ENCODE peak calls at places on chromosomes 1 and 21, in nine cellular contexts. One of them, this sample, is unnamed.
A peak's percentile ranks its signal among the peaks of the same experiment; 100 is the strongest.

GRCh38 chr1:197519741-197520334 is 251.8 kb downstream of the CRB1 start:
- DNase-seq in MM.1S: peak; percentile 17
- DNase-seq in stimulated activated CD4-positive, alpha-beta T cell treated with anti-CD3 and anti-CD28 coated beads, Interleukin-1b, Interleukin-23, amount 100 ng/mL, for 1 hour: no peak
- DNase-seq in glutamatergic neuron: no peak
- DNase-seq in uterus: no peak
- DNase-seq in neural crest cell: no peak
- DNase-seq in frontal cortex: no peak
- DNase-seq in cardiac septum: no peak
- DNase-seq in posterior vena cava: no peak
- DNase-seq in this sample: no peak

GRCh38 chr1:191714810-191715209 is 443.5 kb upstream of the RGS18 start:
- DNase-seq in MM.1S: peak; percentile 20
- DNase-seq in stimulated activated CD4-positive, alpha-beta T cell treated with anti-CD3 and anti-CD28 coated beads, Interleukin-1b, Interleukin-23, amount 100 ng/mL, for 1 hour: no peak
- DNase-seq in glutamatergic neuron: no peak
- DNase-seq in uterus: no peak
- DNase-seq in neural crest cell: no peak
- DNase-seq in frontal cortex: no peak
- DNase-seq in cardiac septum: no peak
- DNase-seq in posterior vena cava: no peak
- DNase-seq in this sample: no peak

GRCh38 chr1:235948774-235949427 is 82.2 kb upstream of the LYST start:
- DNase-seq in MM.1S: no peak
- DNase-seq in stimulated activated CD4-positive, alpha-beta T cell treated with anti-CD3 and anti-CD28 coated beads, Interleukin-1b, Interleukin-23, amount 100 ng/mL, for 1 hour: no peak
- DNase-seq in glutamatergic neuron: no peak
- DNase-seq in uterus: no peak
- DNase-seq in neural crest cell: no peak
- DNase-seq in frontal cortex: no peak
- DNase-seq in cardiac septum: no peak
- DNase-seq in posterior vena cava: no peak
- DNase-seq in this sample: no peak

GRCh38 chr1:84117868-84118267 is 26.2 kb upstream of the PRKACB start:
- DNase-seq in MM.1S: no peak
- DNase-seq in stimulated activated CD4-positive, alpha-beta T cell treated with anti-CD3 and anti-CD28 coated beads, Interleukin-1b, Interleukin-23, amount 100 ng/mL, for 1 hour: no peak
- DNase-seq in glutamatergic neuron: no peak
- DNase-seq in uterus: no peak
- DNase-seq in neural crest cell: no peak
- DNase-seq in frontal cortex: no peak
- DNase-seq in cardiac septum: no peak
- DNase-seq in posterior vena cava: no peak
- DNase-seq in this sample: no peak

GRCh38 chr1:212109713-212110112 is 74.2 kb downstream of the DTL start:
- DNase-seq in MM.1S: no peak
- DNase-seq in stimulated activated CD4-positive, alpha-beta T cell treated with anti-CD3 and anti-CD28 coated beads, Interleukin-1b, Interleukin-23, amount 100 ng/mL, for 1 hour: no peak
- DNase-seq in glutamatergic neuron: no peak
- DNase-seq in uterus: no peak
- DNase-seq in neural crest cell: no peak
- DNase-seq in frontal cortex: no peak
- DNase-seq in cardiac septum: no peak
- DNase-seq in posterior vena cava: no peak
- DNase-seq in this sample: no peak

GRCh38 chr1:207798847-207799246 is 47.0 kb downstream of the CD46 start:
- DNase-seq in MM.1S: no peak
- DNase-seq in stimulated activated CD4-positive, alpha-beta T cell treated with anti-CD3 and anti-CD28 coated beads, Interleukin-1b, Interleukin-23, amount 100 ng/mL, for 1 hour: no peak
- DNase-seq in glutamatergic neuron: no peak
- DNase-seq in uterus: no peak
- DNase-seq in neural crest cell: no peak
- DNase-seq in frontal cortex: no peak
- DNase-seq in cardiac septum: no peak
- DNase-seq in posterior vena cava: no peak
- DNase-seq in this sample: no peak

GRCh38 chr1:234212764-234213406 is 160.4 kb upstream of the COA6 start:
- DNase-seq in MM.1S: peak; percentile 39
- DNase-seq in stimulated activated CD4-positive, alpha-beta T cell treated with anti-CD3 and anti-CD28 coated beads, Interleukin-1b, Interleukin-23, amount 100 ng/mL, for 1 hour: no peak
- DNase-seq in glutamatergic neuron: no peak
- DNase-seq in uterus: no peak
- DNase-seq in neural crest cell: no peak
- DNase-seq in frontal cortex: peak; percentile 50
- DNase-seq in cardiac septum: no peak
- DNase-seq in posterior vena cava: no peak
- DNase-seq in this sample: peak; percentile 9

GRCh38 chr1:157948547-157949152 is 44.8 kb upstream of the KIRREL1 start:
- DNase-seq in MM.1S: peak; percentile 74
- DNase-seq in stimulated activated CD4-positive, alpha-beta T cell treated with anti-CD3 and anti-CD28 coated beads, Interleukin-1b, Interleukin-23, amount 100 ng/mL, for 1 hour: no peak
- DNase-seq in glutamatergic neuron: peak; percentile 29
- DNase-seq in uterus: no peak
- DNase-seq in neural crest cell: peak; percentile 14
- DNase-seq in frontal cortex: no peak
- DNase-seq in cardiac septum: no peak
- DNase-seq in posterior vena cava: no peak
- DNase-seq in this sample: peak; percentile 65

GRCh38 chr1:202131956-202132821 is 9.5 kb downstream of the GPR37L1 start:
- DNase-seq in MM.1S: peak; percentile 4
- DNase-seq in stimulated activated CD4-positive, alpha-beta T cell treated with anti-CD3 and anti-CD28 coated beads, Interleukin-1b, Interleukin-23, amount 100 ng/mL, for 1 hour: no peak
- DNase-seq in glutamatergic neuron: no peak
- DNase-seq in uterus: peak; percentile 82
- DNase-seq in neural crest cell: no peak
- DNase-seq in frontal cortex: peak; percentile 43
- DNase-seq in cardiac septum: no peak
- DNase-seq in posterior vena cava: peak; percentile 87
- DNase-seq in this sample: peak; percentile 43

GRCh38 chr1:198531891-198532290 is 8.6 kb downstream of the ATP6V1G3 start:
- DNase-seq in MM.1S: no peak
- DNase-seq in stimulated activated CD4-positive, alpha-beta T cell treated with anti-CD3 and anti-CD28 coated beads, Interleukin-1b, Interleukin-23, amount 100 ng/mL, for 1 hour: no peak
- DNase-seq in glutamatergic neuron: no peak
- DNase-seq in uterus: no peak
- DNase-seq in neural crest cell: no peak
- DNase-seq in frontal cortex: no peak
- DNase-seq in cardiac septum: no peak
- DNase-seq in posterior vena cava: no peak
- DNase-seq in this sample: no peak

GRCh38 chr1:234544094-234544579 is 65.2 kb upstream of the TARBP1 start:
- DNase-seq in MM.1S: no peak
- DNase-seq in stimulated activated CD4-positive, alpha-beta T cell treated with anti-CD3 and anti-CD28 coated beads, Interleukin-1b, Interleukin-23, amount 100 ng/mL, for 1 hour: peak; percentile 23
- DNase-seq in glutamatergic neuron: no peak
- DNase-seq in uterus: peak; percentile 94
- DNase-seq in neural crest cell: no peak
- DNase-seq in frontal cortex: no peak
- DNase-seq in cardiac septum: peak; percentile 82
- DNase-seq in posterior vena cava: no peak
- DNase-seq in this sample: peak; percentile 88

GRCh38 chr1:234997201-234998173 is 131.2 kb downstream of the TOMM20 start:
- DNase-seq in MM.1S: no peak
- DNase-seq in stimulated activated CD4-positive, alpha-beta T cell treated with anti-CD3 and anti-CD28 coated beads, Interleukin-1b, Interleukin-23, amount 100 ng/mL, for 1 hour: no peak
- DNase-seq in glutamatergic neuron: no peak
- DNase-seq in uterus: peak; percentile 99
- DNase-seq in neural crest cell: no peak
- DNase-seq in frontal cortex: peak; percentile 47
- DNase-seq in cardiac septum: peak; percentile 97
- DNase-seq in posterior vena cava: peak; percentile 99
- DNase-seq in this sample: peak; percentile 79

GRCh38 chr1:234214129-234214910 is 158.9 kb upstream of the COA6 start:
- DNase-seq in MM.1S: no peak
- DNase-seq in stimulated activated CD4-positive, alpha-beta T cell treated with anti-CD3 and anti-CD28 coated beads, Interleukin-1b, Interleukin-23, amount 100 ng/mL, for 1 hour: no peak
- DNase-seq in glutamatergic neuron: peak; percentile 66
- DNase-seq in uterus: no peak
- DNase-seq in neural crest cell: peak; percentile 42
- DNase-seq in frontal cortex: peak; percentile 42
- DNase-seq in cardiac septum: peak; percentile 80
- DNase-seq in posterior vena cava: no peak
- DNase-seq in this sample: peak; percentile 30

GRCh38 chr1:95229042-95229441 is 5.0 kb upstream of the RWDD3 start:
- DNase-seq in MM.1S: no peak
- DNase-seq in stimulated activated CD4-positive, alpha-beta T cell treated with anti-CD3 and anti-CD28 coated beads, Interleukin-1b, Interleukin-23, amount 100 ng/mL, for 1 hour: no peak
- DNase-seq in glutamatergic neuron: no peak
- DNase-seq in uterus: no peak
- DNase-seq in neural crest cell: no peak
- DNase-seq in frontal cortex: no peak
- DNase-seq in cardiac septum: no peak
- DNase-seq in posterior vena cava: no peak
- DNase-seq in this sample: no peak

GRCh38 chr1:156241311-156241811 is 623 bp upstream of the BGLAP start:
- DNase-seq in MM.1S: no peak
- DNase-seq in stimulated activated CD4-positive, alpha-beta T cell treated with anti-CD3 and anti-CD28 coated beads, Interleukin-1b, Interleukin-23, amount 100 ng/mL, for 1 hour: no peak
- DNase-seq in glutamatergic neuron: no peak
- DNase-seq in uterus: no peak
- DNase-seq in neural crest cell: no peak
- DNase-seq in frontal cortex: no peak
- DNase-seq in cardiac septum: no peak
- DNase-seq in posterior vena cava: no peak
- DNase-seq in this sample: no peak

GRCh38 chr1:215526147-215526845 is 40.8 kb upstream of the KCTD3 start:
- DNase-seq in MM.1S: peak; percentile 72
- DNase-seq in stimulated activated CD4-positive, alpha-beta T cell treated with anti-CD3 and anti-CD28 coated beads, Interleukin-1b, Interleukin-23, amount 100 ng/mL, for 1 hour: no peak
- DNase-seq in glutamatergic neuron: no peak
- DNase-seq in uterus: no peak
- DNase-seq in neural crest cell: no peak
- DNase-seq in frontal cortex: peak; percentile 0
- DNase-seq in cardiac septum: no peak
- DNase-seq in posterior vena cava: no peak
- DNase-seq in this sample: peak; percentile 70

GRCh38 chr21:39315603-39316002 is 2.2 kb upstream of the BRWD1 start:
- DNase-seq in MM.1S: no peak
- DNase-seq in stimulated activated CD4-positive, alpha-beta T cell treated with anti-CD3 and anti-CD28 coated beads, Interleukin-1b, Interleukin-23, amount 100 ng/mL, for 1 hour: no peak
- DNase-seq in glutamatergic neuron: no peak
- DNase-seq in uterus: no peak
- DNase-seq in neural crest cell: no peak
- DNase-seq in frontal cortex: no peak
- DNase-seq in cardiac septum: no peak
- DNase-seq in posterior vena cava: no peak
- DNase-seq in this sample: no peak

GRCh38 chr21:33608559-33608958 is 20.1 kb upstream of the DONSON start:
- DNase-seq in MM.1S: no peak
- DNase-seq in stimulated activated CD4-positive, alpha-beta T cell treated with anti-CD3 and anti-CD28 coated beads, Interleukin-1b, Interleukin-23, amount 100 ng/mL, for 1 hour: no peak
- DNase-seq in glutamatergic neuron: no peak
- DNase-seq in uterus: no peak
- DNase-seq in neural crest cell: no peak
- DNase-seq in frontal cortex: no peak
- DNase-seq in cardiac septum: no peak
- DNase-seq in posterior vena cava: no peak
- DNase-seq in this sample: no peak

GRCh38 chr1:37476460-37477197 is 2.2 kb downstream of the ZC3H12A start:
- DNase-seq in MM.1S: no peak
- DNase-seq in stimulated activated CD4-positive, alpha-beta T cell treated with anti-CD3 and anti-CD28 coated beads, Interleukin-1b, Interleukin-23, amount 100 ng/mL, for 1 hour: no peak
- DNase-seq in glutamatergic neuron: peak; percentile 31
- DNase-seq in uterus: peak; percentile 78
- DNase-seq in neural crest cell: no peak
- DNase-seq in frontal cortex: no peak
- DNase-seq in cardiac septum: no peak
- DNase-seq in posterior vena cava: peak; percentile 94
- DNase-seq in this sample: no peak

GRCh38 chr1:226364129-226364899 is 43.6 kb downstream of the PARP1 start:
- DNase-seq in MM.1S: no peak
- DNase-seq in stimulated activated CD4-positive, alpha-beta T cell treated with anti-CD3 and anti-CD28 coated beads, Interleukin-1b, Interleukin-23, amount 100 ng/mL, for 1 hour: no peak
- DNase-seq in glutamatergic neuron: no peak
- DNase-seq in uterus: no peak
- DNase-seq in neural crest cell: no peak
- DNase-seq in frontal cortex: no peak
- DNase-seq in cardiac septum: peak; percentile 83
- DNase-seq in posterior vena cava: no peak
- DNase-seq in this sample: no peak

GRCh38 chr1:3462356-3463012 is 8.0 kb downstream of the ARHGEF16 start:
- DNase-seq in MM.1S: no peak
- DNase-seq in stimulated activated CD4-positive, alpha-beta T cell treated with anti-CD3 and anti-CD28 coated beads, Interleukin-1b, Interleukin-23, amount 100 ng/mL, for 1 hour: no peak
- DNase-seq in glutamatergic neuron: no peak
- DNase-seq in uterus: no peak
- DNase-seq in neural crest cell: no peak
- DNase-seq in frontal cortex: no peak
- DNase-seq in cardiac septum: no peak
- DNase-seq in posterior vena cava: peak; percentile 77
- DNase-seq in this sample: no peak

GRCh38 chr21:39057121-39057520 is 126.1 kb downstream of the PSMG1 start:
- DNase-seq in MM.1S: no peak
- DNase-seq in stimulated activated CD4-positive, alpha-beta T cell treated with anti-CD3 and anti-CD28 coated beads, Interleukin-1b, Interleukin-23, amount 100 ng/mL, for 1 hour: no peak
- DNase-seq in glutamatergic neuron: no peak
- DNase-seq in uterus: no peak
- DNase-seq in neural crest cell: no peak
- DNase-seq in frontal cortex: no peak
- DNase-seq in cardiac septum: no peak
- DNase-seq in posterior vena cava: no peak
- DNase-seq in this sample: no peak

GRCh38 chr1:15951341-15952153 is 24.4 kb downstream of the ZBTB17 start:
- DNase-seq in MM.1S: no peak
- DNase-seq in stimulated activated CD4-positive, alpha-beta T cell treated with anti-CD3 and anti-CD28 coated beads, Interleukin-1b, Interleukin-23, amount 100 ng/mL, for 1 hour: no peak
- DNase-seq in glutamatergic neuron: no peak
- DNase-seq in uterus: no peak
- DNase-seq in neural crest cell: no peak
- DNase-seq in frontal cortex: no peak
- DNase-seq in cardiac septum: peak; percentile 55
- DNase-seq in posterior vena cava: no peak
- DNase-seq in this sample: no peak

GRCh38 chr1:235074335-235075120 is 54.1 kb downstream of the TOMM20 start:
- DNase-seq in MM.1S: peak; percentile 78
- DNase-seq in stimulated activated CD4-positive, alpha-beta T cell treated with anti-CD3 and anti-CD28 coated beads, Interleukin-1b, Interleukin-23, amount 100 ng/mL, for 1 hour: peak; percentile 26
- DNase-seq in glutamatergic neuron: peak; percentile 34
- DNase-seq in uterus: peak; percentile 58
- DNase-seq in neural crest cell: no peak
- DNase-seq in frontal cortex: no peak
- DNase-seq in cardiac septum: no peak
- DNase-seq in posterior vena cava: no peak
- DNase-seq in this sample: peak; percentile 47

GRCh38 chr1:168497376-168497952 is 46.3 kb downstream of the XCL2 start:
- DNase-seq in MM.1S: no peak
- DNase-seq in stimulated activated CD4-positive, alpha-beta T cell treated with anti-CD3 and anti-CD28 coated beads, Interleukin-1b, Interleukin-23, amount 100 ng/mL, for 1 hour: no peak
- DNase-seq in glutamatergic neuron: no peak
- DNase-seq in uterus: no peak
- DNase-seq in neural crest cell: no peak
- DNase-seq in frontal cortex: no peak
- DNase-seq in cardiac septum: no peak
- DNase-seq in posterior vena cava: no peak
- DNase-seq in this sample: no peak

GRCh38 chr1:94146273-94146672 is 25.3 kb upstream of the ABCA4 start:
- DNase-seq in MM.1S: no peak
- DNase-seq in stimulated activated CD4-positive, alpha-beta T cell treated with anti-CD3 and anti-CD28 coated beads, Interleukin-1b, Interleukin-23, amount 100 ng/mL, for 1 hour: no peak
- DNase-seq in glutamatergic neuron: no peak
- DNase-seq in uterus: no peak
- DNase-seq in neural crest cell: no peak
- DNase-seq in frontal cortex: no peak
- DNase-seq in cardiac septum: no peak
- DNase-seq in posterior vena cava: no peak
- DNase-seq in this sample: no peak

GRCh38 chr1:183891158-183891557 is 86.2 kb downstream of the RGL1 start:
- DNase-seq in MM.1S: peak; percentile 18
- DNase-seq in stimulated activated CD4-positive, alpha-beta T cell treated with anti-CD3 and anti-CD28 coated beads, Interleukin-1b, Interleukin-23, amount 100 ng/mL, for 1 hour: no peak
- DNase-seq in glutamatergic neuron: no peak
- DNase-seq in uterus: no peak
- DNase-seq in neural crest cell: no peak
- DNase-seq in frontal cortex: no peak
- DNase-seq in cardiac septum: no peak
- DNase-seq in posterior vena cava: no peak
- DNase-seq in this sample: no peak

GRCh38 chr1:169019419-169020058 is 87.0 kb upstream of the ATP1B1 start:
- DNase-seq in MM.1S: no peak
- DNase-seq in stimulated activated CD4-positive, alpha-beta T cell treated with anti-CD3 and anti-CD28 coated beads, Interleukin-1b, Interleukin-23, amount 100 ng/mL, for 1 hour: no peak
- DNase-seq in glutamatergic neuron: no peak
- DNase-seq in uterus: no peak
- DNase-seq in neural crest cell: no peak
- DNase-seq in frontal cortex: no peak
- DNase-seq in cardiac septum: no peak
- DNase-seq in posterior vena cava: no peak
- DNase-seq in this sample: no peak

GRCh38 chr1:8040586-8040985 is 14.5 kb upstream of the ERRFI1 start:
- DNase-seq in MM.1S: no peak
- DNase-seq in stimulated activated CD4-positive, alpha-beta T cell treated with anti-CD3 and anti-CD28 coated beads, Interleukin-1b, Interleukin-23, amount 100 ng/mL, for 1 hour: no peak
- DNase-seq in glutamatergic neuron: no peak
- DNase-seq in uterus: peak; percentile 60
- DNase-seq in neural crest cell: no peak
- DNase-seq in frontal cortex: no peak
- DNase-seq in cardiac septum: no peak
- DNase-seq in posterior vena cava: peak; percentile 90
- DNase-seq in this sample: no peak

GRCh38 chr1:118155106-118155505 is 29.9 kb downstream of the SPAG17 start:
- DNase-seq in MM.1S: no peak
- DNase-seq in stimulated activated CD4-positive, alpha-beta T cell treated with anti-CD3 and anti-CD28 coated beads, Interleukin-1b, Interleukin-23, amount 100 ng/mL, for 1 hour: no peak
- DNase-seq in glutamatergic neuron: no peak
- DNase-seq in uterus: no peak
- DNase-seq in neural crest cell: no peak
- DNase-seq in frontal cortex: no peak
- DNase-seq in cardiac septum: no peak
- DNase-seq in posterior vena cava: no peak
- DNase-seq in this sample: no peak

GRCh38 chr1:6801998-6802397 is 16.7 kb downstream of the CAMTA1 start:
- DNase-seq in MM.1S: no peak
- DNase-seq in stimulated activated CD4-positive, alpha-beta T cell treated with anti-CD3 and anti-CD28 coated beads, Interleukin-1b, Interleukin-23, amount 100 ng/mL, for 1 hour: no peak
- DNase-seq in glutamatergic neuron: no peak
- DNase-seq in uterus: no peak
- DNase-seq in neural crest cell: no peak
- DNase-seq in frontal cortex: no peak
- DNase-seq in cardiac septum: no peak
- DNase-seq in posterior vena cava: no peak
- DNase-seq in this sample: no peak